ENCODE peak calls at places on chromosome 1, in ten cellular contexts. I is adrenal gland, G is sigmoid colon, M is cardiac muscle cell, A is HCT116, U is right lobe of liver, T is esophagus muscularis mucosa, Z is astrocyte, R is body of pancreas, N is PC-9. L is an unnamed sample.

GRCh38 chr1:23449918-23450317 is 25.4 kb upstream of the TCEA3 start:
- DNase-seq in Z (no peak), R (peak; percentile 34), A (no peak), I (peak; percentile 83), N (no peak), U (no peak), G (peak; percentile 89), T (no peak), M (no peak), L (no peak)

GRCh38 chr1:21663251-21663950 is 5.8 kb downstream of the RAP1GAP start:
- DNase-seq in U (no peak), R (peak; percentile 14), M (no peak), G (peak; percentile 40), T (no peak), A (no peak), I (peak; percentile 97), Z (no peak), N (no peak), L (peak; percentile 48)

GRCh38 chr1:31617218-31617916 is at the start of gene HCRTR1:
- DNase-seq in R (no peak), M (no peak), I (no peak), A (no peak), N (no peak), Z (no peak), G (no peak), T (no peak), U (no peak), L (no peak)

GRCh38 chr1:93827633-93828436 is 51.2 kb downstream of the DNTTIP2 start:
- DNase-seq in Z (no peak), G (no peak), A (no peak), I (no peak), T (peak; percentile 29), U (no peak), M (peak; percentile 57), N (no peak), R (no peak), L (no peak)

GRCh38 chr1:148162363-148162762 is 10.3 kb upstream of the NBPF11 start:
- DNase-seq in A (no peak), Z (no peak), U (no peak), T (peak; percentile 90), R (no peak), N (no peak), M (no peak), I (no peak), G (no peak), L (peak; percentile 33)

GRCh38 chr1:114509596-114510234 is 1.3 kb downstream of the TRIM33 start:
- DNase-seq in M (no peak), Z (peak; percentile 2), G (no peak), A (no peak), U (no peak), I (no peak), R (no peak), T (no peak), N (no peak), L (no peak)

GRCh38 chr1:2948751-2949680 is 72.3 kb upstream of the ACTRT2 start:
- DNase-seq in I (no peak), M (no peak), N (no peak), A (no peak), R (no peak), U (peak; percentile 47), T (no peak), G (peak; percentile 42), Z (no peak), L (no peak)

GRCh38 chr1:59317343-59317742 is 20.4 kb downstream of the FGGY start:
- DNase-seq in A (no peak), N (no peak), G (no peak), M (no peak), U (no peak), Z (no peak), R (no peak), T (no peak), I (no peak), L (no peak)

GRCh38 chr1:116230712-116231111 is 119.5 kb downstream of the MAB21L3 start:
- DNase-seq in G (no peak), T (no peak), U (no peak), M (no peak), N (no peak), A (no peak), R (no peak), Z (no peak), I (no peak), L (no peak)

GRCh38 chr1:75484789-75485188 is 126.1 kb downstream of the SLC44A5 start:
- DNase-seq in I (no peak), T (no peak), Z (no peak), M (no peak), G (no peak), N (no peak), A (no peak), R (no peak), U (no peak), L (no peak)

GRCh38 chr1:101587749-101588148 is 350.9 kb downstream of the S1PR1 start:
- DNase-seq in U (peak; percentile 51), N (no peak), Z (peak; percentile 60), G (peak; percentile 65), M (peak; percentile 45), A (no peak), R (peak; percentile 46), I (peak; percentile 47), T (no peak), L (no peak)

GRCh38 chr1:224594360-224594759 is 21.8 kb upstream of the CNIH3 start:
- DNase-seq in A (no peak), R (no peak), G (no peak), T (peak; percentile 50), M (no peak), U (no peak), I (no peak), Z (no peak), N (no peak), L (no peak)
- TF ChIP-seq CTCF in A (no peak), R (no peak), G (no peak), T (no peak), M (no peak), U (no peak), I (no peak), Z (no peak), N (no peak), L (no peak)

DNA sequence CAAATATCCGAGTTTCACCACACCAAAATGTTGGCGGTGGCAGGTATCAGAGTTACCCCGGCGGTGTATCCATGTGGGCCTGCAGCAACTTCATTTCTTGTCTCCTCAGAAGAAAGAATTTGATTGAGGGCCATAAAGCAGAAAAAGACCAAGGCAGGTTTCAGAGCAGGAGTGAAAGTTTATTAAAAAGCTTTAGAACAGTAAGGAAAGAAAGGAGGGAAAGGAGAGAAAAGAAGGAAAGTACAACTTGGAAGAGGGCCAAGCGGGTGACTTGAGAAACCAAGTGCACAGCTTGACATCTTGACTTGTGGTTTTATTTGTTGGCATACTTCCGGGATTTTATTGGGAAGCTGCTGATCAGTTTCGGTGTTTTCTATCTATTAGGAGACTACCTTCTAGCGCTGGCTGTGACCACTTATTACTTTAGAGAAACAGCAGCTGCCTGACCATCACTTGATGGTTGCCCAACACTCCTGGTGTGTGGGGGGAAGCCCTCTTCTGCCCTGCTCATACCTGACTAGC is 75.5 kb upstream of the RAB3GAP2 start:
- DNase-seq in U (no peak), Z (no peak), N (no peak), R (no peak), I (no peak), G (no peak), A (no peak), M (no peak), T (no peak), L (no peak)
- H3K9me3 ChIP-seq in U (no peaks in the 10 kb centered on the region), Z (no peaks in the 10 kb centered on the region), N (no peaks in the 10 kb centered on the region), R (no peaks in the 10 kb centered on the region), I (no peaks in the 10 kb centered on the region), G (no peaks in the 10 kb centered on the region), A (no peaks in the 10 kb centered on the region), M (no peaks in the 10 kb centered on the region), T (no peaks in the 10 kb centered on the region), L (no peaks in the 10 kb centered on the region)

DNA sequence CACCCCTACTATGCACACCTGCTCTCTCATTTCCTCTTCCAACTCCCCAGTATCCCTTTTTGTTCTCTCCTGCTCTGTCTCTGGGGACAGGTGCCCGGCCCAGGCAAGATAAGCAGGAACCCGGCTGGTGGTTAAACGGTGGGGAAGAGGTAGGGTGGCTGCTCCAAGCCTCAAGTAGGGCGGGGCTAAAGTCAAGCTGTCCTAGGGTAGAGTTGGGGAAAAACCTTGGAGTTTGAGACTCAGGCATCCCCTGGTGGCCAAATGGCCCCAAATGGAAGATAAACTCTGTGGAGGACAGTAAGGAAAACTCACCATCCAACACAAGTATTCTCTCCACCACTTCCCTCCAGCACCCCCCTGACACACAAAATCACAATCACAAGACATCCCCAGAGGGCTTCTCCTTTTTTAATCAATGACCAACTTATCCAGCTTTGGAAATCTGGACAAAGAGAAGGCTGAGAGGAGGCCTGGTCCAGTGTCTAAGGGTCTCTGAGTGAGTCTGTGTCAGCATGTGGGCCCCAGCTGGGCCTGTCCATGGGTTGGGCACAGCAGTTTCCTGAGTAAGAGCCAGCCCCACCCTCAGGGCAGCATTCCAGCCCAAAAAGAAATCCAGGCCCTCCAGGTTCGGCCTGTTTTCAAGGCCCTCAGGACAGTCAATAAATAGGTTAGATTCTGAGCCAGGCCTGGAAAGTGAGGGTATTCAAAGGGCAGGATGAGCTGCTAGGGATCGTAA is 9.8 kb downstream of the POMGNT1 start:
- DNase-seq in I (no peak), U (peak; percentile 71), M (no peak), Z (no peak), R (no peak), G (no peak), N (peak; percentile 74), A (no peak), T (no peak), L (no peak)
- TF ChIP-seq CTCF in I (no peak), U (no peak), M (no peak), Z (no peak), R (no peak), G (no peak), N (peak; percentile 27), A (no peak), T (no peak), L (no peak)

GRCh38 chr1:239677362-239677761 is 291.0 kb downstream of the CHRM3 start:
- DNase-seq in N (no peak), M (no peak), A (no peak), G (no peak), T (no peak), Z (no peak), R (no peak), I (no peak), U (no peak), L (no peak)

GRCh38 chr1:239678181-239678580 is 291.8 kb downstream of the CHRM3 start:
- DNase-seq in U (no peak), M (no peak), T (no peak), G (no peak), Z (no peak), I (no peak), N (no peak), A (no peak), R (no peak), L (no peak)

GRCh38 chr1:239672256-239672655 is 285.9 kb downstream of the CHRM3 start:
- DNase-seq in R (no peak), I (no peak), T (no peak), G (no peak), N (no peak), Z (no peak), M (no peak), A (no peak), U (no peak), L (no peak)

GRCh38 chr1:239675735-239676134 is 289.4 kb downstream of the CHRM3 start:
- DNase-seq in G (no peak), T (no peak), A (no peak), U (no peak), M (no peak), R (no peak), N (no peak), I (no peak), Z (no peak), L (no peak)

GRCh38 chr1:239676522-239677273 is 290.3 kb downstream of the CHRM3 start:
- DNase-seq in G (no peak), U (no peak), N (no peak), R (no peak), M (no peak), A (no peak), T (no peak), Z (no peak), I (no peak), L (no peak)
- H3K9me3 ChIP-seq in G (no peaks in the 10 kb centered on the region), U (no peaks in the 10 kb centered on the region), N (no peaks in the 10 kb centered on the region), R (no peaks in the 10 kb centered on the region), M (no peaks in the 10 kb centered on the region), A (peaks cover 3% of the 10 kb centered on the region), T (no peaks in the 10 kb centered on the region), Z (no peaks in the 10 kb centered on the region), I (no peaks in the 10 kb centered on the region), L (no peaks in the 10 kb centered on the region)

L was measured in WERI-Rb-1.